ENCODE peak calls at places on chromosomes 13 and 19, in six cellular contexts. X is ovary; D is psoas muscle; S is foreskin fibroblast; C is astrocyte of the cerebellum; F is CD4-positive, alpha-beta T cell. Y is an unnamed sample.

GRCh38 chr13:37446503-37446902 is 152.1 kb downstream of the POSTN start:
- DNase-seq in X (no peak), F (no peak), C (peak; percentile 50), S (peak; percentile 95), D (no peak), Y (no peak)

GRCh38 chr19:33383722-33384292 is 10.3 kb downstream of the CEBPG start:
- DNase-seq in C (no peak), S (no peak), X (no peak), D (no peak), F (peak; percentile 25), Y (no peak)

GRCh38 chr19:33399081-33399744 is 25.7 kb downstream of the CEBPG start:
- DNase-seq in S (no peak), C (no peak), F (no peak), D (no peak), X (no peak), Y (no peak)

GRCh38 chr13:68509734-68510621 is 1279.8 kb upstream of the PCDH9 start:
- DNase-seq in C (no peak), S (no peak), X (no peak), D (no peak), F (no peak), Y (no peak)

GRCh38 chr13:87669379-87669978 is 1.7 kb upstream of the SLITRK5 start:
- DNase-seq in D (no peak), C (peak; percentile 44), S (no peak), F (no peak), X (no peak), Y (no peak)

GRCh38 chr19:3108775-3109174 is 14.6 kb downstream of the GNA11 start:
- DNase-seq in X (no peak), C (peak; percentile 24), F (peak; percentile 74), S (peak; percentile 76), D (peak; percentile 57), Y (peak; percentile 67)

GRCh38 chr13:30165791-30166190 is 141.6 kb downstream of the KATNAL1 start:
- DNase-seq in X (no peak), S (no peak), C (no peak), D (peak; percentile 30), F (no peak), Y (no peak)

GRCh38 chr19:10784257-10784656 is 51.8 kb downstream of the TMED1 start:
- DNase-seq in C (no peak), X (no peak), D (no peak), S (no peak), F (no peak), Y (no peak)

GRCh38 chr19:18233224-18233825 is 7.1 kb upstream of the PDE4C start:
- DNase-seq in C (no peak), F (peak; percentile 53), S (peak; percentile 73), D (peak; percentile 44), X (peak; percentile 28), Y (peak; percentile 38)

GRCh38 chr13:80342541-80343371 is 1.8 kb upstream of the SPRY2 start:
- DNase-seq in S (peak; percentile 95), C (no peak), X (peak; percentile 74), F (peak; percentile 69), D (peak; percentile 89), Y (peak; percentile 37)

GRCh38 chr19:5466072-5466471 is 10.9 kb downstream of the ZNRF4 start:
- DNase-seq in S (no peak), F (no peak), D (no peak), X (no peak), C (no peak), Y (no peak)

Y was measured in T-helper 9 cell.